ENCODE peak calls at places on chromosomes 2 and 18, in eight cellular contexts. Z, A, K, R, N, J, L and F are unnamed samples.

GRCh38 chr2:42408009-42408408 is 47.0 kb upstream of the COX7A2L start:
- DNase-seq in Z (no peak), A (no peak), K (no peak), R (no peak), N (no peak), J (no peak), L (no peak), F (no peak)

GRCh38 chr2:66575625-66576371 is 140.9 kb downstream of the MEIS1 start:
- DNase-seq in Z (no peak), A (no peak), K (no peak), R (no peak), N (no peak), J (no peak), L (no peak), F (peak; percentile 81)

GRCh38 chr2:240780023-240780831 is 39.8 kb downstream of the KIF1A start:
- DNase-seq in Z (no peak), A (no peak), K (no peak), R (no peak), N (no peak), J (no peak), L (no peak), F (peak; percentile 55)

GRCh38 chr18:8299054-8299708 is 310.1 kb upstream of the RAB12 start:
- DNase-seq in Z (no peak), A (no peak), K (no peak), R (no peak), N (no peak), J (peak; percentile 25), L (no peak), F (no peak)

GRCh38 chr2:210541280-210541902 is 15.0 kb upstream of the CPS1 start:
- DNase-seq in Z (no peak), A (no peak), K (no peak), R (no peak), N (no peak), J (peak; percentile 95), L (no peak), F (no peak)

GRCh38 chr18:48418409-48419267 is 9.5 kb upstream of the ZBTB7C start:
- DNase-seq in Z (no peak), A (no peak), K (no peak), R (no peak), N (peak; percentile 40), J (no peak), L (no peak), F (no peak)

GRCh38 chr2:19878268-19879046 is 23.3 kb downstream of the TTC32 start:
- DNase-seq in Z (no peak), A (no peak), K (no peak), R (no peak), N (no peak), J (no peak), L (peak; percentile 86), F (no peak)

GRCh38 chr2:228474466-228474865 is 293.0 kb upstream of the SPHKAP start:
- DNase-seq in Z (no peak), A (no peak), K (no peak), R (no peak), N (no peak), J (no peak), L (no peak), F (no peak)

GRCh38 chr2:57696016-57696415 is 350.6 kb upstream of the VRK2 start:
- DNase-seq in Z (no peak), A (no peak), K (peak; percentile 14), R (no peak), N (no peak), J (no peak), L (no peak), F (no peak)

GRCh38 chr18:62585274-62586147 is 62.7 kb downstream of the ZCCHC2 start:
- DNase-seq in Z (no peak), A (no peak), K (no peak), R (peak; percentile 41), N (no peak), J (no peak), L (no peak), F (no peak)

GRCh38 chr2:16716944-16717343 is 51.3 kb upstream of the CYRIA start:
- DNase-seq in Z (no peak), A (no peak), K (no peak), R (no peak), N (no peak), J (no peak), L (no peak), F (no peak)

GRCh38 chr2:165162466-165162865 is 41.4 kb downstream of the SCN3A start:
- DNase-seq in Z (no peak), A (no peak), K (no peak), R (no peak), N (no peak), J (no peak), L (no peak), F (no peak)

GRCh38 chr2:226609361-226609760 is 190.3 kb downstream of the IRS1 start:
- DNase-seq in Z (no peak), A (no peak), K (no peak), R (no peak), N (no peak), J (no peak), L (no peak), F (no peak)

GRCh38 chr18:76445275-76445674 is 49.8 kb downstream of the ZNF516 start:
- DNase-seq in Z (no peak), A (no peak), K (no peak), R (no peak), N (no peak), J (no peak), L (no peak), F (no peak)

GRCh38 chr2:151032741-151033152 is 228.9 kb downstream of the RBM43 start:
- DNase-seq in Z (no peak), A (no peak), K (no peak), R (no peak), N (no peak), J (no peak), L (peak; percentile 89), F (no peak)

GRCh38 chr18:71001597-71001996 is 712.8 kb downstream of the SOCS6 start:
- DNase-seq in Z (no peak), A (no peak), K (no peak), R (no peak), N (no peak), J (no peak), L (no peak), F (no peak)

GRCh38 chr18:3664563-3665178 is 214.7 kb downstream of the TGIF1 start:
- DNase-seq in Z (no peak), A (peak; percentile 48), K (peak; percentile 54), R (no peak), N (no peak), J (peak; percentile 95), L (no peak), F (no peak)

GRCh38 chr2:157415632-157416101 is 28.2 kb downstream of the CYTIP start:
- DNase-seq in Z (no peak), A (no peak), K (no peak), R (no peak), N (no peak), J (no peak), L (no peak), F (no peak)
- TF ChIP-seq POLR2A in Z (no peak), A (no peak), K (no peak), R (no peak), N (no peak), J (no peak), L (no peak), F (no peak)

GRCh38 chr2:128280901-128281321 is 37.8 kb downstream of the HS6ST1 start:
- DNase-seq in Z (no peak), A (no peak), K (no peak), R (no peak), N (no peak), J (no peak), L (no peak), F (peak; percentile 64)
- TF ChIP-seq EP300 in Z (no peak), A (no peak), K (no peak), R (no peak), N (no peak), J (no peak), L (no peak), F (no peak)

GRCh38 chr2:99953750-99954149 is 188.6 kb downstream of the AFF3 start:
- DNase-seq in Z (no peak), A (no peak), K (no peak), R (no peak), N (no peak), J (no peak), L (no peak), F (no peak)

GRCh38 chr2:99957724-99958123 is 184.7 kb downstream of the AFF3 start:
- DNase-seq in Z (no peak), A (no peak), K (no peak), R (no peak), N (no peak), J (no peak), L (peak; percentile 53), F (no peak)

GRCh38 chr2:99960724-99961566 is 181.4 kb downstream of the AFF3 start:
- DNase-seq in Z (no peak), A (no peak), K (no peak), R (no peak), N (no peak), J (no peak), L (peak; percentile 81), F (peak; percentile 41)

GRCh38 chr2:99961567-99961913 is 180.8 kb downstream of the AFF3 start:
- DNase-seq in Z (no peak), A (no peak), K (no peak), R (no peak), N (no peak), J (no peak), L (peak; percentile 45), F (no peak)

GRCh38 chr2:99956232-99957030 is 186.0 kb downstream of the AFF3 start:
- DNase-seq in Z (no peak), A (no peak), K (no peak), R (no peak), N (no peak), J (no peak), L (peak; percentile 64), F (no peak)
- TF ChIP-seq POLR2A in Z (no peak), A (no peak), K (no peak), R (no peak), N (no peak), J (no peak), L (no peak), F (no peak)

GRCh38 chr2:224650815-224651439 is 65.2 kb downstream of the CCDC195 start:
- DNase-seq in Z (no peak), A (no peak), K (peak; percentile 69), R (no peak), N (no peak), J (peak; percentile 57), L (no peak), F (no peak)

GRCh38 chr2:224640694-224641093 is 55.5 kb upstream of the CUL3 start:
- DNase-seq in Z (no peak), A (no peak), K (no peak), R (no peak), N (no peak), J (no peak), L (no peak), F (no peak)

GRCh38 chr2:224645722-224646121 is 60.6 kb upstream of the CUL3 start:
- DNase-seq in Z (peak; percentile 57), A (no peak), K (no peak), R (no peak), N (no peak), J (no peak), L (no peak), F (no peak)

DNA sequence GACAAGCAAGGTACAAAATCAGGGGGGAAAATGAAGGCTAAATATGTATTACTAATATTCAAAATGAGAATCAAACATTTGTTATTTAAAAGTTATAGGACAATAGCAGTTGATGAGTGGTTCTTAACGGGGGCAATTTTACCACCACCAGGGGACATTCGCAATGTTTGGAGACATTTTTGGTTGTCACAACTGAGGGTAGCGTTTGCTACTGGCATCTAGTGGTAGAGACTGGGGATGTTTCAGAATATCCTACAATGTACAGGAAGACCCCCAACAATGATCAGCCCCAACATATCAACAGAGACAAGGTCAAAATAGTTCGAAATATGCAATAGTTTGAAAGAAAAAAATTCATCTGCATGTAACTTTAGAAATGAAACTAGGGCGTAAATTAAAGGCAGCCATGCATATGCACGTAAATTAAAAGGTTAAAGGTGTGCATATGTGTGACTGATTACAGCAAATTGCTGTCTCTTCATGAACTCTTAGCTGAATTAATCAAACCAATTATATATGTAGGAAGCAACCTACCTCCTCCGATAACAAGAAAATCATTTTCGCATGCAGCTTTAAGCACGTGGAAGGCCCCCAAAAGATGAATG is 61.2 kb upstream of the CUL3 start:
- DNase-seq in Z (no peak), A (no peak), K (peak; percentile 36), R (no peak), N (no peak), J (peak; percentile 25), L (no peak), F (no peak)
- TF ChIP-seq EP300 in Z (no peak), A (no peak), K (no peak), R (no peak), N (no peak), J (no peak), L (no peak), F (no peak)